ENCODE peak calls at places on chromosomes 16 and 17, in seven cellular contexts. One of them, this sample, is unnamed.
A peak's percentile ranks its signal among the peaks of the same experiment; 100 is the strongest.

GRCh38 chr17:64057701-64058263 is 37.3 kb upstream of the ICAM2 start:
- DNase-seq in DND-41: no peak
- DNase-seq in IMR-90: no peak
- DNase-seq in CD8-positive, alpha-beta T cell: no peak
- DNase-seq in transverse colon: no peak
- DNase-seq in heart right ventricle: no peak
- DNase-seq in heart left ventricle: no peak
- DNase-seq in this sample: no peak

GRCh38 chr16:15618392-15618791 is 24.6 kb downstream of the MARF1 start:
- DNase-seq in CD8-positive, alpha-beta T cell: no peak
- DNase-seq in heart right ventricle: no peak
- DNase-seq in DND-41: no peak
- DNase-seq in heart left ventricle: no peak
- DNase-seq in transverse colon: no peak
- DNase-seq in IMR-90: peak; percentile 81
- DNase-seq in this sample: no peak

GRCh38 chr17:63426041-63426916 is 19.8 kb downstream of the CYB561 start:
- DNase-seq in heart right ventricle: no peak
- DNase-seq in IMR-90: no peak
- DNase-seq in CD8-positive, alpha-beta T cell: no peak
- DNase-seq in DND-41: no peak
- DNase-seq in heart left ventricle: no peak
- DNase-seq in transverse colon: no peak
- DNase-seq in this sample: no peak

GRCh38 chr16:79386299-79386698 is 214.2 kb downstream of the MAF start:
- DNase-seq in DND-41: no peak
- DNase-seq in CD8-positive, alpha-beta T cell: no peak
- DNase-seq in IMR-90: no peak
- DNase-seq in heart right ventricle: no peak
- DNase-seq in transverse colon: no peak
- DNase-seq in heart left ventricle: no peak
- DNase-seq in this sample: no peak

GRCh38 chr17:69874220-69874670 is 200.8 kb upstream of the KCNJ16 start:
- DNase-seq in IMR-90: peak; percentile 87
- DNase-seq in DND-41: no peak
- DNase-seq in heart right ventricle: no peak
- DNase-seq in heart left ventricle: no peak
- DNase-seq in transverse colon: no peak
- DNase-seq in CD8-positive, alpha-beta T cell: no peak
- DNase-seq in this sample: no peak

GRCh38 chr17:50268632-50269287 is 5.5 kb upstream of the TMEM92 start:
- DNase-seq in DND-41: no peak
- DNase-seq in heart left ventricle: no peak
- DNase-seq in IMR-90: peak; percentile 51
- DNase-seq in CD8-positive, alpha-beta T cell: no peak
- DNase-seq in transverse colon: peak; percentile 4
- DNase-seq in heart right ventricle: no peak
- DNase-seq in this sample: no peak

GRCh38 chr17:78341559-78342437 is 18.1 kb downstream of the SOCS3 start:
- DNase-seq in transverse colon: peak; percentile 80
- DNase-seq in CD8-positive, alpha-beta T cell: no peak
- DNase-seq in heart left ventricle: peak; percentile 90
- DNase-seq in IMR-90: peak; percentile 74
- DNase-seq in heart right ventricle: peak; percentile 86
- DNase-seq in DND-41: no peak
- DNase-seq in this sample: peak; percentile 68

GRCh38 chr17:8285270-8286181 is 2.9 kb upstream of the RANGRF start:
- DNase-seq in CD8-positive, alpha-beta T cell: no peak
- DNase-seq in heart left ventricle: peak; percentile 16
- DNase-seq in heart right ventricle: no peak
- DNase-seq in IMR-90: no peak
- DNase-seq in DND-41: no peak
- DNase-seq in transverse colon: no peak
- DNase-seq in this sample: no peak

GRCh38 chr17:37551788-37552187 is 57.4 kb downstream of the SYNRG start:
- DNase-seq in CD8-positive, alpha-beta T cell: no peak
- DNase-seq in IMR-90: peak; percentile 34
- DNase-seq in transverse colon: no peak
- DNase-seq in DND-41: no peak
- DNase-seq in heart left ventricle: no peak
- DNase-seq in heart right ventricle: no peak
- DNase-seq in this sample: no peak

GRCh38 chr17:56897646-56898424 is 16.0 kb downstream of the TRIM25 start:
- DNase-seq in CD8-positive, alpha-beta T cell: no peak
- DNase-seq in DND-41: no peak
- DNase-seq in transverse colon: peak; percentile 43
- DNase-seq in heart right ventricle: no peak
- DNase-seq in heart left ventricle: no peak
- DNase-seq in IMR-90: no peak
- DNase-seq in this sample: peak; percentile 10

GRCh38 chr16:19907161-19907992 is 22.7 kb upstream of the GPRC5B start:
- DNase-seq in DND-41: peak; percentile 77
- DNase-seq in CD8-positive, alpha-beta T cell: peak; percentile 61
- DNase-seq in heart left ventricle: peak; percentile 76
- DNase-seq in heart right ventricle: peak; percentile 62
- DNase-seq in IMR-90: peak; percentile 64
- DNase-seq in transverse colon: peak; percentile 67
- DNase-seq in this sample: peak; percentile 67

GRCh38 chr17:17206149-17206912 is at the start of gene PLD6:
- DNase-seq in heart left ventricle: peak; percentile 90
- DNase-seq in CD8-positive, alpha-beta T cell: peak; percentile 95
- DNase-seq in heart right ventricle: peak; percentile 83
- DNase-seq in DND-41: peak; percentile 90
- DNase-seq in IMR-90: peak; percentile 39
- DNase-seq in transverse colon: peak; percentile 93
- DNase-seq in this sample: peak; percentile 59

GRCh38 chr16:30659507-30660423 is 1.5 kb downstream of the FBRS start:
- DNase-seq in IMR-90: no peak
- DNase-seq in CD8-positive, alpha-beta T cell: peak; percentile 72
- DNase-seq in transverse colon: peak; percentile 46
- DNase-seq in heart right ventricle: peak; percentile 48
- DNase-seq in DND-41: peak; percentile 52
- DNase-seq in heart left ventricle: peak; percentile 68
- DNase-seq in this sample: no peak

GRCh38 chr16:31253642-31254045 is 6.1 kb upstream of the ITGAM start:
- DNase-seq in transverse colon: peak; percentile 13
- DNase-seq in heart right ventricle: no peak
- DNase-seq in DND-41: no peak
- DNase-seq in CD8-positive, alpha-beta T cell: no peak
- DNase-seq in heart left ventricle: no peak
- DNase-seq in IMR-90: no peak
- DNase-seq in this sample: peak; percentile 45

GRCh38 chr17:1467898-1468492 is 12.0 kb upstream of the CRK start:
- DNase-seq in heart right ventricle: no peak
- DNase-seq in CD8-positive, alpha-beta T cell: peak; percentile 22
- DNase-seq in heart left ventricle: no peak
- DNase-seq in IMR-90: no peak
- DNase-seq in DND-41: no peak
- DNase-seq in transverse colon: no peak
- DNase-seq in this sample: no peak

GRCh38 chr17:49193513-49194296 is 16.7 kb downstream of the GNGT2 start:
- DNase-seq in heart right ventricle: peak; percentile 20
- DNase-seq in IMR-90: peak; percentile 51
- DNase-seq in heart left ventricle: no peak
- DNase-seq in CD8-positive, alpha-beta T cell: peak; percentile 27
- DNase-seq in DND-41: no peak
- DNase-seq in transverse colon: peak; percentile 70
- DNase-seq in this sample: peak; percentile 77

GRCh38 chr16:23316232-23316631 is 14.1 kb downstream of the SCNN1B start:
- DNase-seq in DND-41: no peak
- DNase-seq in transverse colon: no peak
- DNase-seq in heart left ventricle: no peak
- DNase-seq in heart right ventricle: no peak
- DNase-seq in IMR-90: no peak
- DNase-seq in CD8-positive, alpha-beta T cell: no peak
- DNase-seq in this sample: no peak

GRCh38 chr16:12276631-12277030 is 300.1 kb downstream of the SNX29 start:
- DNase-seq in heart right ventricle: no peak
- DNase-seq in transverse colon: no peak
- DNase-seq in DND-41: no peak
- DNase-seq in CD8-positive, alpha-beta T cell: no peak
- DNase-seq in heart left ventricle: no peak
- DNase-seq in IMR-90: no peak
- DNase-seq in this sample: no peak

GRCh38 chr17:21164226-21165019 is 37.7 kb downstream of the DHRS7B start:
- DNase-seq in heart left ventricle: no peak
- DNase-seq in transverse colon: no peak
- DNase-seq in IMR-90: no peak
- DNase-seq in heart right ventricle: no peak
- DNase-seq in CD8-positive, alpha-beta T cell: no peak
- DNase-seq in DND-41: no peak
- DNase-seq in this sample: no peak

GRCh38 chr17:21162394-21162775 is 35.6 kb downstream of the DHRS7B start:
- DNase-seq in heart left ventricle: no peak
- DNase-seq in DND-41: no peak
- DNase-seq in transverse colon: no peak
- DNase-seq in heart right ventricle: no peak
- DNase-seq in CD8-positive, alpha-beta T cell: no peak
- DNase-seq in IMR-90: no peak
- DNase-seq in this sample: no peak

GRCh38 chr17:21161498-21162393 is 35.0 kb downstream of the DHRS7B start:
- DNase-seq in DND-41: no peak
- DNase-seq in heart left ventricle: no peak
- DNase-seq in heart right ventricle: no peak
- DNase-seq in transverse colon: no peak
- DNase-seq in CD8-positive, alpha-beta T cell: no peak
- DNase-seq in IMR-90: peak; percentile 69
- DNase-seq in this sample: no peak

GRCh38 chr17:21160401-21160800 is 33.6 kb downstream of the DHRS7B start:
- DNase-seq in DND-41: no peak
- DNase-seq in heart left ventricle: no peak
- DNase-seq in heart right ventricle: no peak
- DNase-seq in IMR-90: no peak
- DNase-seq in transverse colon: no peak
- DNase-seq in CD8-positive, alpha-beta T cell: no peak
- DNase-seq in this sample: no peak

GRCh38 chr17:21163101-21163500 is 36.3 kb downstream of the DHRS7B start:
- DNase-seq in transverse colon: no peak
- DNase-seq in CD8-positive, alpha-beta T cell: no peak
- DNase-seq in IMR-90: no peak
- DNase-seq in heart left ventricle: no peak
- DNase-seq in DND-41: no peak
- DNase-seq in heart right ventricle: no peak
- DNase-seq in this sample: no peak
- TF ChIP-seq CTCF in transverse colon: no peak
- TF ChIP-seq CTCF in CD8-positive, alpha-beta T cell: no peak
- TF ChIP-seq CTCF in IMR-90: no peak
- TF ChIP-seq CTCF in heart left ventricle: no peak
- TF ChIP-seq CTCF in DND-41: no peak
- TF ChIP-seq CTCF in heart right ventricle: no peak
- TF ChIP-seq CTCF in this sample: no peak

DNA sequence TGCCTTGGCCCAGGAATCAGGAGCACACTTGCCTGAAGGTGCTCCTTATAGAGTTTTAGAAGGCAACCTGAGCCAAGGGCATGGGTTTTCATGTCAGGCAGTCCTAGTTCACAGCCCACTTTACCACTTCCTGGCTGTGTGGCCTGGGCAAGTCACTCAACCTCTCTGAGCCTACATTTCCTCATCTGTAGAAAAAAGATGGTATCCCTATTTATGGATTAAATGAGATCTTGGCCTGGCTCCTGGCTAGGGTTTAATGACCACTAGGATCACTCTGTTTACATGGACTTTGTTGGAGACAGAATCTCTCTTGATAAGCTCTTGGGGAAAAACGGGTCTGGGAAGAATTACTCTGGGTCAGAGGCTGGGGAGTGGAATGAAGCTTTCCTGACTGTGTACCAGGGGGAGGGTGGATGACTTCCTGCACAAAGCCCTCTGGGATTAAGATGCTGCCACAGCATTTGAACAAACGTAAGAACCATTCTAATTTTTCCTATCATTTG is 2.3 kb downstream of the MT2A start:
- DNase-seq in transverse colon: no peak
- DNase-seq in heart right ventricle: no peak
- DNase-seq in CD8-positive, alpha-beta T cell: peak; percentile 40
- DNase-seq in heart left ventricle: no peak
- DNase-seq in IMR-90: peak; percentile 71
- DNase-seq in DND-41: peak; percentile 55
- DNase-seq in this sample: peak; percentile 25
- H3K27ac ChIP-seq in transverse colon: peak overlapping the region; percentile 89
- H3K27ac ChIP-seq in heart right ventricle: peak overlapping the region; percentile 84
- H3K27ac ChIP-seq in CD8-positive, alpha-beta T cell: peak overlapping the region; percentile 68
- H3K27ac ChIP-seq in heart left ventricle: peak overlapping the region; percentile 97
- H3K27ac ChIP-seq in IMR-90: peak overlapping the region; percentile 70
- H3K27ac ChIP-seq in DND-41: peak overlapping the region; percentile 62
- H3K27ac ChIP-seq in this sample: peak overlapping the region; percentile 85

GRCh38 chr17:42126836-42127235 is 4.2 kb downstream of the HSPB9 start:
- DNase-seq in CD8-positive, alpha-beta T cell: no peak
- DNase-seq in IMR-90: no peak
- DNase-seq in transverse colon: no peak
- DNase-seq in heart right ventricle: no peak
- DNase-seq in heart left ventricle: no peak
- DNase-seq in DND-41: no peak
- DNase-seq in this sample: no peak

GRCh38 chr17:42127414-42127813 is 4.8 kb downstream of the HSPB9 start:
- DNase-seq in DND-41: no peak
- DNase-seq in heart right ventricle: no peak
- DNase-seq in transverse colon: no peak
- DNase-seq in heart left ventricle: no peak
- DNase-seq in IMR-90: no peak
- DNase-seq in CD8-positive, alpha-beta T cell: no peak
- DNase-seq in this sample: no peak

GRCh38 chr17:42131232-42131631 is 8.6 kb downstream of the HSPB9 start:
- DNase-seq in transverse colon: no peak
- DNase-seq in heart left ventricle: no peak
- DNase-seq in heart right ventricle: no peak
- DNase-seq in IMR-90: no peak
- DNase-seq in CD8-positive, alpha-beta T cell: no peak
- DNase-seq in DND-41: no peak
- DNase-seq in this sample: no peak

GRCh38 chr17:42130310-42130936 is 7.8 kb downstream of the HSPB9 start:
- DNase-seq in IMR-90: no peak
- DNase-seq in heart right ventricle: no peak
- DNase-seq in CD8-positive, alpha-beta T cell: no peak
- DNase-seq in heart left ventricle: peak; percentile 46
- DNase-seq in transverse colon: no peak
- DNase-seq in DND-41: no peak
- DNase-seq in this sample: no peak

GRCh38 chr17:42129109-42129837 is 6.7 kb downstream of the HSPB9 start:
- DNase-seq in heart right ventricle: peak; percentile 50
- DNase-seq in CD8-positive, alpha-beta T cell: no peak
- DNase-seq in transverse colon: no peak
- DNase-seq in DND-41: no peak
- DNase-seq in heart left ventricle: peak; percentile 76
- DNase-seq in IMR-90: no peak
- DNase-seq in this sample: peak; percentile 51
- TF ChIP-seq CTCF in heart right ventricle: no peak
- TF ChIP-seq CTCF in CD8-positive, alpha-beta T cell: no peak
- TF ChIP-seq CTCF in transverse colon: no peak
- TF ChIP-seq CTCF in DND-41: no peak
- TF ChIP-seq CTCF in heart left ventricle: no peak
- TF ChIP-seq CTCF in IMR-90: no peak
- TF ChIP-seq CTCF in this sample: no peak

DNA sequence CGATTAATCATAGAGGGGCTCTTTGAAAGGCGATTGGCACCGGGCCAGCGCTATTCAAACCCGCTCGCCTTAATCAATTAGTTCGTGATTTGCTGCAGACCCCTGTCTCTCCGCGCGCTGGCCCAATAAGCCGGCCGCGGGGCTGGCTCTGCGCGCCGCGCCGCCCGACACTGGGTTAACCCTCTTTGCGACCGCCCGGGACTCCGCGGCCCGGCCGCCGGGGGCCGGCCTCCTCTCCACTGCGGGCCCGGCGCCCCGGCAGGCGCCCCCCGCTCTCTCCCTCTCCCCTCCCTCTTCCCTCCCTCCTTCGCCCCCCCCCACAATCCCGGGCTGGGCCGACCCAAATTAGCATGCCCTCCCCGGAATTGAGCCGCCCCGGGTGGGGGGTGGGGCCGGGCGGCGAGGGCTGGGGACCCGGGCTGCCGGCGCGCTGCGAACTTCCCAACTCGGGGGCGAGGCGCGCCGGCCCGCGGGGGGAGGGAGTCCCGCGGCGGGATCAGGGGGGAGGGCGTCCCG is 423 bp upstream of the SALL1 start:
- DNase-seq in IMR-90: peak; percentile 70
- DNase-seq in heart right ventricle: peak; percentile 53
- DNase-seq in heart left ventricle: no peak
- DNase-seq in CD8-positive, alpha-beta T cell: no peak
- DNase-seq in transverse colon: peak; percentile 23
- DNase-seq in DND-41: no peak
- DNase-seq in this sample: no peak
- H3K27ac ChIP-seq in IMR-90: peak overlapping the region; percentile 70
- H3K27ac ChIP-seq in heart right ventricle: no peak overlapping the region
- H3K27ac ChIP-seq in heart left ventricle: no peak overlapping the region
- H3K27ac ChIP-seq in CD8-positive, alpha-beta T cell: no peak overlapping the region
- H3K27ac ChIP-seq in transverse colon: peak overlapping the region; percentile 69
- H3K27ac ChIP-seq in DND-41: no peak overlapping the region
- H3K27ac ChIP-seq in this sample: no peak overlapping the region